ENCODE peak calls at places on chromosomes 2 and 18, in six cellular contexts. P, E, V, R, N and Z are unnamed samples.

GRCh38 chr2:33272001-33272400 is 204.4 kb upstream of the RASGRP3 start:
- DNase-seq in N (no peak), R (no peak), E (no peak), P (no peak), V (no peak), Z (no peak)

GRCh38 chr2:237090906-237091305 is 5.2 kb downstream of the COPS8 start:
- DNase-seq in R (no peak), P (no peak), V (no peak), E (no peak), N (no peak), Z (no peak)

GRCh38 chr18:48833701-48834394 is 116.9 kb downstream of the SMAD7 start:
- DNase-seq in V (no peak), P (peak; percentile 18), E (no peak), R (peak; percentile 6), N (no peak), Z (peak; percentile 25)

GRCh38 chr2:191927319-191927867 is 80.5 kb upstream of the CAVIN2 start:
- DNase-seq in V (no peak), R (no peak), N (peak; percentile 79), P (peak; percentile 29), E (no peak), Z (no peak)

GRCh38 chr2:196172976-196173375 is 1.6 kb upstream of the STK17B start:
- DNase-seq in R (no peak), N (no peak), V (no peak), P (no peak), E (no peak), Z (no peak)

GRCh38 chr2:209471037-209471436 is 47.2 kb downstream of the MAP2 start:
- DNase-seq in R (no peak), P (no peak), N (no peak), E (no peak), V (no peak), Z (no peak)

GRCh38 chr2:216477283-216478035 is 21.2 kb upstream of the RPL37A start:
- DNase-seq in N (no peak), E (no peak), R (no peak), V (no peak), P (no peak), Z (no peak)

GRCh38 chr2:75587954-75588587 is 27.3 kb upstream of the EVA1A start:
- DNase-seq in V (no peak), E (no peak), P (no peak), N (no peak), R (no peak), Z (no peak)

GRCh38 chr2:118224888-118225264 is 136.6 kb downstream of the INSIG2 start:
- DNase-seq in E (no peak), N (no peak), V (peak; percentile 16), R (no peak), P (no peak), Z (no peak)

GRCh38 chr2:200319587-200320337 is 13.3 kb downstream of the SPATS2L start:
- DNase-seq in V (no peak), N (no peak), P (no peak), E (no peak), R (no peak), Z (no peak)

GRCh38 chr2:202541137-202541536 is 93.6 kb upstream of the FAM117B start:
- DNase-seq in V (peak; percentile 19), R (no peak), N (no peak), E (no peak), P (no peak), Z (no peak)

GRCh38 chr2:161416633-161417427 is 733 bp downstream of the TBR1 start:
- DNase-seq in R (no peak), V (no peak), P (no peak), E (no peak), N (no peak), Z (no peak)

GRCh38 chr2:202113571-202114142 is 40.6 kb downstream of the KIAA2012 start:
- DNase-seq in R (no peak), P (no peak), E (no peak), V (no peak), N (no peak), Z (no peak)

GRCh38 chr2:75074228-75074627 is 115.8 kb downstream of the POLE4 start:
- DNase-seq in N (no peak), V (no peak), E (no peak), P (no peak), R (no peak), Z (no peak)

GRCh38 chr2:180006781-180007579 is at the start of gene CWC22:
- DNase-seq in P (peak; percentile 87), R (peak; percentile 75), E (peak; percentile 83), V (peak; percentile 98), N (peak; percentile 89), Z (peak; percentile 89)

GRCh38 chr2:107091163-107091864 is 205.3 kb upstream of the ST6GAL2 start:
- DNase-seq in V (no peak), P (no peak), E (no peak), N (no peak), R (no peak), Z (no peak)

GRCh38 chr2:217934321-217935131 is 68.3 kb downstream of the TNS1 start:
- DNase-seq in P (peak; percentile 80), R (no peak), V (no peak), N (no peak), E (no peak), Z (no peak)

GRCh38 chr2:45889053-45889452 is 237.6 kb downstream of the PRKCE start:
- DNase-seq in E (no peak), V (peak; percentile 31), P (no peak), R (no peak), N (no peak), Z (peak; percentile 68)

GRCh38 chr2:160156665-160157064 is 43.4 kb downstream of the ITGB6 start:
- DNase-seq in E (no peak), P (no peak), N (no peak), R (no peak), V (no peak), Z (no peak)

GRCh38 chr2:220315098-220315785 is 687.8 kb downstream of the SLC4A3 start:
- DNase-seq in P (no peak), N (no peak), R (no peak), V (no peak), E (no peak), Z (no peak)

GRCh38 chr18:51066273-51066672 is 36.3 kb downstream of the SMAD4 start:
- DNase-seq in N (no peak), E (no peak), V (no peak), R (no peak), P (no peak), Z (no peak)

GRCh38 chr2:233082934-233083755 is 23.0 kb downstream of the INPP5D start:
- DNase-seq in N (no peak), R (peak; percentile 27), E (peak; percentile 34), V (peak; percentile 6), P (no peak), Z (no peak)

GRCh38 chr18:3984163-3984757 is 470.8 kb downstream of the DLGAP1 start:
- DNase-seq in E (no peak), P (no peak), V (no peak), N (no peak), R (no peak), Z (no peak)

GRCh38 chr2:42693013-42693575 is 70.8 kb downstream of the OXER1 start:
- DNase-seq in N (no peak), V (no peak), E (no peak), P (no peak), R (no peak), Z (no peak)

GRCh38 chr2:7878786-7879515 is 802.9 kb upstream of the ID2 start:
- DNase-seq in V (no peak), N (no peak), P (peak; percentile 19), E (no peak), R (no peak), Z (no peak)

GRCh38 chr2:228646061-228646460 is 464.6 kb upstream of the SPHKAP start:
- DNase-seq in V (no peak), N (no peak), R (no peak), P (no peak), E (no peak), Z (no peak)

GRCh38 chr18:21361297-21361880 is 119.4 kb downstream of the GREB1L start:
- DNase-seq in P (no peak), V (no peak), R (no peak), N (peak; percentile 31), E (no peak), Z (no peak)

GRCh38 chr2:188971316-188971930 is 2.8 kb upstream of the COL3A1 start:
- DNase-seq in E (no peak), P (no peak), R (no peak), V (no peak), N (no peak), Z (no peak)

GRCh38 chr2:152448621-152449020 is 113.6 kb downstream of the FMNL2 start:
- DNase-seq in N (no peak), P (no peak), E (no peak), R (no peak), V (no peak), Z (no peak)

GRCh38 chr2:170310876-170311502 is 133.0 kb downstream of the MYO3B start:
- DNase-seq in R (no peak), E (no peak), V (no peak), N (no peak), P (no peak), Z (no peak)

GRCh38 chr2:170313636-170314348 is 135.8 kb downstream of the MYO3B start:
- DNase-seq in N (no peak), R (no peak), V (no peak), P (no peak), E (no peak), Z (no peak)

GRCh38 chr2:170314744-170315447 is 136.9 kb downstream of the MYO3B start:
- DNase-seq in E (no peak), V (no peak), R (no peak), P (no peak), N (no peak), Z (no peak)
- H3K4me1 ChIP-seq in E (no peaks in the 10 kb centered on the region), V (no peaks in the 10 kb centered on the region), R (no peaks in the 10 kb centered on the region), P (no peaks in the 10 kb centered on the region), N (no peaks in the 10 kb centered on the region), Z (no peaks in the 10 kb centered on the region)

DNA sequence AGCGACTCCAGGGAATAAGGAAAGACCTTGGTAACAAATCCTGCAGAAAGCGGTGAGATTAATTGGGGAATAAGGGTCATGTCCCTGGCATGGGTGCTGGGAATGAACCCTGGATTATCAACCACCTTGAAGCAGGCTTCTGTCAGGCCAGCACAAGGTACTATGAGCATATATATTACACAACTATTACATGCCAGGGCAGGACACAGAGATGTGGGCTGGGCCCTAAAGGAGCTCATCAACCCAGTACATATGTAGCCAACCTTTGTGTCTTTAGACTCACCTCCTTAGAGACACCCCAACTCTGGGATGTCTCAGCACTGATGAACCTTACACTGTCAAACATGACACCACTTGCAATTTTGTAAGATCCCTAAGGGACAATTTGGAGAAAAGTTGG is 3.4 kb downstream of the SFXN5 start:
- DNase-seq in E (no peak), N (no peak), R (no peak), P (no peak), V (no peak), Z (no peak)
- H3K4me3 ChIP-seq in E (no peak overlapping the region), N (no peak overlapping the region), R (no peak overlapping the region), P (no peak overlapping the region), V (no peak overlapping the region), Z (no peak overlapping the region)

GRCh38 chr18:62739911-62740310 is 24.6 kb downstream of the PHLPP1 start:
- DNase-seq in E (no peak), N (no peak), P (no peak), R (no peak), V (no peak), Z (no peak)
- H3K27ac ChIP-seq in E (no peak overlapping the region), N (no peak overlapping the region), P (no peak overlapping the region), R (no peak overlapping the region), V (no peak overlapping the region), Z (no peak overlapping the region)

DNA sequence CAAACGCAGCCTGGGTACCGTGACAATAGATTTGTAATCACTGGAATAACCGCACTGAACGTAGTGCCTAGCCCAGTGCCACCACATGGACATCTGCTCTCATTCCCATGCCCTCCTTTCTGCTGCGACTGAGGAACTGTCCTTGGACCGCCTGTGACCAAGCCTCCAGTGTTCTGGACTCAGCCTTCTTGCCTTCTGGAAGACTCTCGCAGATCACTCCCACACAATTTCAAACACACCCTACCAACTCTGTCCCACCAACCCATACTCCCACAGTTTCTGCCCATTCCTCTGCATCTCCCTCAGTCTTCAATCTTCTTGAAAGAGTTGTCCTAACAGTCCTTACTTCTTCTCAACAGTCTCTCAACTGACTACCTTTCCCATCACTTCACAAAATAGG is 2.1 kb downstream of the RNF149 start:
- DNase-seq in P (no peak), R (no peak), E (no peak), N (no peak), V (peak; percentile 68), Z (no peak)
- H3K4me1 ChIP-seq in P (peaks cover 16% of the 10 kb centered on the region), R (peaks cover 13% of the 10 kb centered on the region), E (peaks cover under 1% of the 10 kb centered on the region), N (peaks cover 16% of the 10 kb centered on the region), V (peaks cover 13% of the 10 kb centered on the region), Z (peaks cover 65% of the 10 kb centered on the region)